ENCODE peak calls at places on chromosomes 3 and 15, in five cellular contexts. W, E, L, O and G are unnamed samples.

GRCh38 chr3:155398046-155398445 is 104.6 kb upstream of the STRIT1 start:
- DNase-seq in W (no peak), E (no peak), L (no peak), O (no peak), G (no peak)

GRCh38 chr3:150067561-150067960 is 96.9 kb upstream of the PFN2 start:
- DNase-seq in W (no peak), E (no peak), L (no peak), O (no peak), G (no peak)

GRCh38 chr3:23385327-23385726 is 182.2 kb downstream of the UBE2E2 start:
- DNase-seq in W (no peak), E (no peak), L (peak; percentile 56), O (no peak), G (no peak)

GRCh38 chr3:141407043-141407442 is 38.7 kb downstream of the ZBTB38 start:
- DNase-seq in W (no peak), E (no peak), L (no peak), O (peak; percentile 86), G (no peak)

GRCh38 chr3:43620953-43621405 is 832 bp downstream of the ANO10 start:
- DNase-seq in W (peak; percentile 13), E (no peak), L (no peak), O (no peak), G (no peak)

GRCh38 chr15:80580107-80580506 is 115.0 kb upstream of the ABHD17C start:
- DNase-seq in W (no peak), E (no peak), L (no peak), O (peak; percentile 88), G (no peak)

GRCh38 chr15:81400640-81401236 is 26.7 kb upstream of the TMC3 start:
- DNase-seq in W (peak; percentile 29), E (no peak), L (peak; percentile 58), O (no peak), G (no peak)

GRCh38 chr3:76470285-76470684 is 569.6 kb upstream of the ROBO2 start:
- DNase-seq in W (no peak), E (no peak), L (no peak), O (no peak), G (no peak)

GRCh38 chr3:100225883-100226282 is 34.9 kb upstream of the TBC1D23 start:
- DNase-seq in W (no peak), E (no peak), L (no peak), O (no peak), G (no peak)

GRCh38 chr15:39657714-39658113 is 76.8 kb downstream of the THBS1 start:
- DNase-seq in W (no peak), E (no peak), L (no peak), O (no peak), G (no peak)

GRCh38 chr3:53628546-53629395 is 134.4 kb downstream of the CACNA1D start:
- DNase-seq in W (no peak), E (no peak), L (no peak), O (no peak), G (no peak)

GRCh38 chr15:64132217-64132616 is 19.3 kb upstream of the SNX22 start:
- DNase-seq in W (no peak), E (no peak), L (no peak), O (no peak), G (no peak)

GRCh38 chr15:64131547-64131946 is 20.0 kb upstream of the SNX22 start:
- DNase-seq in W (no peak), E (no peak), L (no peak), O (no peak), G (no peak)

GRCh38 chr15:64133619-64134018 is 17.9 kb upstream of the SNX22 start:
- DNase-seq in W (peak; percentile 30), E (no peak), L (no peak), O (no peak), G (no peak)

GRCh38 chr15:64137226-64137833 is 14.2 kb upstream of the SNX22 start:
- DNase-seq in W (peak; percentile 59), E (no peak), L (peak; percentile 38), O (no peak), G (no peak)

DNA sequence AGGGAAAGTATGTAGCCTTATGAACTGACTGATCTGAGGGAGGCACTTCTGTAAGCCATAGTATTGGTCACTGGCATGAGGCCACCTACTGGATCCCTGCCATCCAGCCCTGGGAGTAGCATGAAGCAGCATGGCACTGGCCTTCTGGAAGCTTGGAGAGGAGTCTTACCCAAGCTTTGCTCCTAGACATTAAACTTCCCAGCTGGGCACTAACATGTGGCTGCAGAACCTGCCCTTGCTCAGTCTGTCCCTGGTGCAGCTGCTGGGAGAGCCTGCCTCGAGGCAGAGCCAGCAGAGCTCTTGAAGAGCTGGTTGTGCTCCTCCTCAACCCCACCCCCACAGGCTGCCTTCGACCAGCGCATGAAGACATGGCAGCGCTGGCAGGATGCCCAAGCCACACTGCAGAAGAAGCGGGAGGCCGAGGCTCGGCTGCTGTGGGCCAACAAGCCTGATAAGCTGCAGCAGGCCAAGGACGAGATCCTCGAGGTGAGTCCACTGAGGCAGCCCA is 17.2 kb upstream of the SNX22 start:
- DNase-seq in W (no peak), E (no peak), L (no peak), O (no peak), G (peak; percentile 76)
- H3K36me3 ChIP-seq in W (peaks cover 33% of the 10 kb centered on the region), E (peaks cover 73% of the 10 kb centered on the region), L (peaks cover 90% of the 10 kb centered on the region), O (peaks cover 41% of the 10 kb centered on the region), G (peaks cover 96% of the 10 kb centered on the region)

DNA sequence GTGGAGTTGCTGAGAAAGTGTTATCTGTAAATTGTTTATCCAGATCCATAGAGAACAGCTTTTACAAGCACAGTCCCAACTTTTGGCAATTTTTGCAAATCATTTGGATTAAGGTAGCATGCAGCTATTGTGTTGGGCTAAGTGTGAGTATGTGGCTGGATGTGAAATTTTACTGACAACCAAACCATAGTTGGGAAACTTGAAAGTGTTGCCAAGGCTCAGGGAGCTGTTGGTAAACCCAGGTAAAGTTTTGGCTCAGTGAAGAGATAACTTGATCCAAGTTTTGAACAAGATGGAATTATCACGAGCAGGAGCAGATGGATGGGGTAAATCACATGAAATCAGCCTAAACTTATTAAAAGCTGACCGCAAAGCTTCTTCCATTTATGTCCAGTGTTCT is 90.0 kb upstream of the HES1 start:
- DNase-seq in W (no peak), E (no peak), L (no peak), O (no peak), G (no peak)
- H3K36me3 ChIP-seq in W (no peaks in the 10 kb centered on the region), E (no peaks in the 10 kb centered on the region), L (no peaks in the 10 kb centered on the region), O (no peaks in the 10 kb centered on the region), G (no peaks in the 10 kb centered on the region)

GRCh38 chr3:25604107-25604805 is 60.5 kb downstream of the TOP2B start:
- DNase-seq in W (no peak), E (no peak), L (no peak), O (no peak), G (no peak)
- H3K36me3 ChIP-seq in W (peaks cover 5% of the 10 kb centered on the region), E (peaks cover 34% of the 10 kb centered on the region), L (peaks cover 96% of the 10 kb centered on the region), O (peaks cover 3% of the 10 kb centered on the region), G (peaks cover 81% of the 10 kb centered on the region)

GRCh38 chr3:69032737-69033136 is 19.3 kb upstream of the EOGT start:
- DNase-seq in W (no peak), E (no peak), L (no peak), O (no peak), G (no peak)
- H3K36me3 ChIP-seq in W (peaks cover 10% of the 10 kb centered on the region), E (peaks cover 31% of the 10 kb centered on the region), L (peaks cover 93% of the 10 kb centered on the region), O (peaks cover 10% of the 10 kb centered on the region), G (peaks cover 100% of the 10 kb centered on the region)

DNA sequence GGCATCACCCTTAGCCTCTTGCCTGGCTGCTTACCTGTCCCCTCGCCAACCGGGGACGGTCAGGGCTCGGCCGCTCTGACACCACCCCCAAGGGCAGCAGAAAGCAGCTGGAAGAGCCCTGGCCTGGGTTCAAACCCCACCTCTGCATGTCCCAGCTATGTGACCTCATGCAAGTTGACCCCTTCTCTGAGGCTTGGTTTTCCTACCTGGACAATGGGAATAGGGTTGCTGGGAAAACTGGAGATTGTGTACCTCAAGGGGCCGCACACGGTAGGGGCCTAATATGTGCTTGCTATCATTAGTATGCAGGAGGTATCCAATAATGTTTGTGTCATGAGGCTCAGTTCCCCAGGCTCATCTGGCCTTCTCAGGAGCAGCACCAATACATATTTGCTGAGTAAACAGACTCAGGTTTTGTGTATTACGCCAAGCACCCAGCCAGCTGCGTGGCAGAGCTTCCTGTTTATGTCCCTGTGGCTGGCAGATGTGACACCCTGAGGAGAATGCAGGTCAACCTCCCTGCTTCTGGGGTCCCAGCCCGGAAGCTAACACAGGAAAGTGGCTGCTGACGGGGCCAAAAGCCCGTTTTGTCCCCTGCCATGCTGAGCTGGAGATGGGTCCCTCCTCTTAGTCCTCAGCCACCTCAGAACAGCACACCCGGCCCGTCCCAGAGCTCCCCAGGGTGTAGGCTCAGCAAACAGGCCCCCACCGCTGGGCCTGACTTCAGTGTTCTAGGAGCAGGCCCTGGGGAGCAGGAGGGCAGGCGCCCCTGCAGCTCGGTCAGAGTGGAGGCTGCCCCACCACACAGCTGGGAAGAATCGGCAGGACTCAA is 29.7 kb downstream of the PLXND1 start:
- DNase-seq in W (no peak), E (peak; percentile 58), L (peak; percentile 98), O (no peak), G (peak; percentile 69)
- H3K36me3 ChIP-seq in W (no peaks in the 10 kb centered on the region), E (no peaks in the 10 kb centered on the region), L (no peaks in the 10 kb centered on the region), O (peaks cover 34% of the 10 kb centered on the region), G (peaks cover 92% of the 10 kb centered on the region)

GRCh38 chr15:99989095-99989494 is 255.9 kb upstream of the LYSMD4 start:
- DNase-seq in W (no peak), E (no peak), L (no peak), O (no peak), G (no peak)
- H3K36me3 ChIP-seq in W (no peaks in the 10 kb centered on the region), E (no peaks in the 10 kb centered on the region), L (no peaks in the 10 kb centered on the region), O (no peaks in the 10 kb centered on the region), G (no peaks in the 10 kb centered on the region)

DNA sequence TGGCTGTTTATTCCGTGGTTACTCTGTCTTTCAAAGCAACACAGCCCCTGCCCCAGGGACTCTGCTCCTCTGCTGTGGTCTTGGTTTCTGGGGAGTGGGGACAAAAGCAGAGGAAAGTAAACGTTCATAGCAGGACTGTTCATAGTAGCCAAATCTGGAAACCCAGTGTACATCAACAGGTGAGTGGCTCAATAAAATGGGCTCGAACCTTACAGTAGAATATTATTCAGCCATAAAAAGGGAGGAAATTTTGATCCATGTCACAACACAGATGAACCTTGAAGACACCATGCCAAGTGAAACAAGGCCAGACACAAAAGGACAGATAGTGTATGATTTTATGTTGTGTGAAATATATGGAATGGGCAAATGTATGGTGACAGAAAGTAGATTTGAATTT is 90.2 kb downstream of the PGPEP1L start:
- DNase-seq in W (no peak), E (no peak), L (no peak), O (no peak), G (no peak)
- H3K36me3 ChIP-seq in W (peaks cover 51% of the 10 kb centered on the region), E (peaks cover 25% of the 10 kb centered on the region), L (peaks cover 23% of the 10 kb centered on the region), O (peaks cover 32% of the 10 kb centered on the region), G (peaks cover 65% of the 10 kb centered on the region)